ENCODE peak calls at places on chromosomes 16 and 17, in six cellular contexts. R is HCEC 1CT; Q is ascending aorta; F is skeletal muscle cell; W is tibial artery; V is stimulated activated CD4-positive, alpha-beta T cell treated with anti-CD3 and anti-CD28 coated beads, TNF-alpha, amount 100 ng/mL, for 48 hours. Y is an unnamed sample.

GRCh38 chr17:56653877-56654276 is 60.4 kb downstream of the NOG start:
- DNase-seq in Q (no peak), R (peak), F (no peak), W (no peak), V (peak), Y (no peak)

GRCh38 chr17:80552523-80552922 is 7.9 kb downstream of the RPTOR start:
- DNase-seq in R (no peak), Q (no peak), W (no peak), F (no peak), V (no peak), Y (no peak)

GRCh38 chr17:77423589-77424451 is 283.1 kb downstream of the SEC14L1 start:
- DNase-seq in Q (peak), F (peak), W (peak), R (peak), V (no peak), Y (peak)

GRCh38 chr16:49601541-49601940 is 227.9 kb downstream of the C16orf78 start:
- DNase-seq in V (no peak), W (no peak), F (no peak), R (no peak), Q (no peak), Y (no peak)

GRCh38 chr16:11201498-11202259 is 54.3 kb downstream of the SOCS1 start:
- DNase-seq in V (no peak), F (no peak), R (peak), W (no peak), Q (no peak), Y (no peak)

GRCh38 chr17:55768946-55769624 is 18.2 kb downstream of the PCTP start:
- DNase-seq in Q (no peak), V (no peak), W (no peak), R (peak), F (no peak), Y (no peak)

GRCh38 chr16:24118126-24118821 is 137.9 kb upstream of the CACNG3 start:
- DNase-seq in W (no peak), F (no peak), V (no peak), Q (no peak), R (no peak), Y (no peak)

GRCh38 chr16:72203401-72203800 is 31.4 kb upstream of the PMFBP1 start:
- DNase-seq in Q (peak), W (peak), F (no peak), V (no peak), R (peak), Y (no peak)

GRCh38 chr17:1908699-1909309 is 79.0 kb downstream of the RPA1 start:
- DNase-seq in V (peak), Q (no peak), R (peak), F (peak), W (peak), Y (peak)

GRCh38 chr16:67248401-67249177 is at the start of gene SLC9A5:
- DNase-seq in V (no peak), W (peak), R (no peak), Q (no peak), F (no peak), Y (no peak)

GRCh38 chr17:27323538-27324212 is 29.8 kb downstream of the WSB1 start:
- DNase-seq in W (peak), F (peak), V (no peak), Q (no peak), R (peak), Y (no peak)

GRCh38 chr16:74998481-74999207 is at the start of gene ZNRF1:
- DNase-seq in R (peak), F (peak), V (peak), Q (no peak), W (peak), Y (peak)

GRCh38 chr17:41522301-41523224 is 3.9 kb upstream of the KRT15 start:
- DNase-seq in W (no peak), V (no peak), Q (no peak), F (no peak), R (no peak), Y (no peak)

GRCh38 chr17:6505425-6506142 is 50.8 kb downstream of the PITPNM3 start:
- DNase-seq in W (no peak), Q (no peak), V (no peak), R (no peak), F (no peak), Y (no peak)

GRCh38 chr17:80220709-80221215 is 535 bp downstream of the SLC26A11 start:
- DNase-seq in W (no peak), V (no peak), R (no peak), Q (no peak), F (no peak), Y (no peak)

GRCh38 chr16:30924086-30924714 is 828 bp downstream of the FBXL19 start:
- DNase-seq in V (no peak), R (no peak), F (no peak), W (no peak), Q (no peak), Y (no peak)

GRCh38 chr17:17794382-17794781 is 42.4 kb downstream of the SREBF1 start:
- DNase-seq in F (no peak), R (no peak), V (no peak), Q (no peak), W (no peak), Y (no peak)

GRCh38 chr17:77503293-77503655 is 362.5 kb downstream of the SEC14L1 start:
- DNase-seq in Q (no peak), V (no peak), R (no peak), F (no peak), W (no peak), Y (no peak)

GRCh38 chr16:86784267-86784626 is 205.9 kb downstream of the FOXL1 start:
- DNase-seq in F (no peak), V (no peak), R (no peak), Q (no peak), W (no peak), Y (no peak)

GRCh38 chr17:1953866-1954265 is 71.3 kb downstream of the RTN4RL1 start:
- DNase-seq in Q (no peak), V (no peak), F (no peak), W (no peak), R (no peak), Y (no peak)

GRCh38 chr16:68764866-68765265 is 27.8 kb downstream of the CDH1 start:
- DNase-seq in W (no peak), V (peak), R (no peak), F (no peak), Q (no peak), Y (no peak)

GRCh38 chr16:10078541-10078949 is 103.7 kb downstream of the GRIN2A start:
- DNase-seq in R (no peak), Q (no peak), W (no peak), F (no peak), V (no peak), Y (no peak)

GRCh38 chr17:81515530-81516041 is 3.0 kb upstream of the ACTG1 start:
- DNase-seq in R (no peak), F (no peak), V (no peak), W (no peak), Q (no peak), Y (no peak)

GRCh38 chr17:81519284-81520020 is 6.9 kb upstream of the ACTG1 start:
- DNase-seq in Q (no peak), W (no peak), V (no peak), R (no peak), F (no peak), Y (no peak)

GRCh38 chr17:16911141-16911937 is 60.6 kb downstream of the TNFRSF13B start:
- DNase-seq in W (peak), Q (no peak), R (no peak), V (no peak), F (no peak), Y (no peak)

GRCh38 chr16:82524939-82525338 is 101.8 kb upstream of the CDH13 start:
- DNase-seq in R (no peak), V (no peak), F (no peak), Q (no peak), W (no peak), Y (no peak)

GRCh38 chr17:76440722-76441362 is 12.1 kb downstream of the UBE2O start:
- DNase-seq in F (no peak), R (no peak), Q (no peak), V (no peak), W (no peak), Y (no peak)

GRCh38 chr17:36144014-36144413 is 32.4 kb downstream of the TBC1D3B start:
- DNase-seq in F (no peak), W (no peak), R (peak), Q (no peak), V (no peak), Y (no peak)

GRCh38 chr17:59299400-59300092 is 31.9 kb upstream of the YPEL2 start:
- DNase-seq in Q (no peak), F (no peak), W (no peak), R (no peak), V (no peak), Y (no peak)

GRCh38 chr16:87540072-87540976 is 47.5 kb upstream of the ZCCHC14 start:
- DNase-seq in R (no peak), Q (no peak), F (no peak), W (no peak), V (no peak), Y (no peak)

GRCh38 chr16:29011851-29012250 is 27.0 kb downstream of the LAT start:
- DNase-seq in R (no peak), V (no peak), W (no peak), Q (no peak), F (no peak), Y (no peak)

Y was measured in cerebellar nuclear complex.